ENCODE peak calls at places on chromosome 2, in seven cellular contexts. I is LoVo; X is AG04450; Q is posterior cingulate gyrus; E is activated CD8-positive, alpha-beta T cell treated with anti-CD3 and anti-CD28 coated beads for 36 hours; R is stimulated activated naive CD8-positive, alpha-beta T cell treated with anti-CD3 and anti-CD28 coated beads, Interleukin-15, amount 100 ng/mL, for 72 hours; S is Right ventricle myocardium superior. A is an unnamed sample.

GRCh38 chr2:179550214-179550613 is 285.6 kb upstream of the SESTD1 start:
- DNase-seq in E (no peak), S (no peak), X (no peak), I (no peak), R (no peak), Q (no peak), A (no peak)

GRCh38 chr2:220913384-220913783 is 658.7 kb downstream of the EPHA4 start:
- DNase-seq in X (no peak), Q (no peak), R (no peak), I (no peak), S (no peak), E (no peak), A (no peak)

GRCh38 chr2:71846669-71847291 is 300.9 kb downstream of the CYP26B1 start:
- DNase-seq in E (no peak), I (no peak), R (no peak), S (no peak), X (no peak), Q (no peak), A (no peak)

GRCh38 chr2:61645911-61646310 is 107.8 kb upstream of the XPO1 start:
- DNase-seq in X (peak; percentile 80), Q (no peak), I (no peak), E (no peak), R (no peak), S (no peak), A (peak; percentile 45)

GRCh38 chr2:111042772-111043771 is 77.6 kb upstream of the BCL2L11 start:
- DNase-seq in I (no peak), Q (no peak), R (peak; percentile 55), S (no peak), E (peak; percentile 67), X (no peak), A (no peak)

GRCh38 chr2:226325541-226325940 is 474.1 kb downstream of the IRS1 start:
- DNase-seq in X (no peak), E (no peak), Q (no peak), I (no peak), R (no peak), S (no peak), A (peak; percentile 14)

GRCh38 chr2:112242384-112242783 is 12.5 kb downstream of the ZC3H8 start:
- DNase-seq in X (no peak), R (no peak), S (no peak), Q (no peak), I (no peak), E (no peak), A (no peak)

GRCh38 chr2:187150667-187151066 is 297.4 kb downstream of the CALCRL start:
- DNase-seq in R (no peak), Q (no peak), I (no peak), E (no peak), S (no peak), X (no peak), A (no peak)

GRCh38 chr2:223123859-223124610 is 72.0 kb downstream of the KCNE4 start:
- DNase-seq in Q (no peak), I (no peak), X (no peak), E (no peak), S (no peak), R (no peak), A (peak; percentile 19)

GRCh38 chr2:26850002-26850431 is 2.1 kb downstream of the DPYSL5 start:
- DNase-seq in S (no peak), Q (peak; percentile 71), R (no peak), X (no peak), E (no peak), I (no peak), A (no peak)

A was measured in SJSA1.